ENCODE peak calls at places on chromosome 21, in nine cellular contexts. P is Caki2; A is SK-N-DZ; R is AG04450; X is progenitor cell of endocrine pancreas; G is breast epithelium; T is AG08396; U is activated T-cell treated with anti-CD3 and anti-CD28 coated beads, Interleukin-2, amount 50 U/mL, for 72 hours; N is HT1080. E is an unnamed sample.

GRCh38 chr21:42308914-42309752 is 6.1 kb downstream of the TFF3 start:
- DNase-seq in P (no peak), A (no peak), R (no peak), X (no peak), G (no peak), T (no peak), U (no peak), N (no peak), E (no peak)

GRCh38 chr21:16768096-16768495 is 744.7 kb upstream of the CXADR start:
- DNase-seq in P (no peak), A (no peak), R (no peak), X (no peak), G (no peak), T (no peak), U (no peak), N (no peak), E (no peak)

GRCh38 chr21:44018813-44019567 is 6.9 kb downstream of the TRAPPC10 start:
- DNase-seq in P (no peak), A (no peak), R (no peak), X (no peak), G (no peak), T (no peak), U (no peak), N (no peak), E (no peak)

GRCh38 chr21:35850029-35850428 is 210.3 kb downstream of the SETD4 start:
- DNase-seq in P (no peak), A (no peak), R (peak), X (no peak), G (no peak), T (peak), U (no peak), N (no peak), E (peak)

GRCh38 chr21:46634966-46635323 is 529 bp upstream of the PRMT2 start:
- DNase-seq in P (peak), A (peak), R (peak), X (no peak), G (no peak), T (peak), U (peak), N (peak), E (peak)

GRCh38 chr21:26845066-26845749 is at the start of gene ADAMTS1:
- DNase-seq in P (peak), A (peak), R (peak), X (peak), G (peak), T (peak), U (peak), N (no peak), E (peak)

GRCh38 chr21:34836103-34836932 is 167.5 kb downstream of the CLIC6 start:
- DNase-seq in P (peak), A (no peak), R (peak), X (no peak), G (no peak), T (peak), U (peak), N (peak), E (peak)

GRCh38 chr21:43933680-43934079 is 68.7 kb downstream of the AGPAT3 start:
- DNase-seq in P (no peak), A (no peak), R (no peak), X (no peak), G (no peak), T (no peak), U (no peak), N (no peak), E (no peak)

GRCh38 chr21:29873908-29874307 is 65.9 kb downstream of the GRIK1 start:
- DNase-seq in P (no peak), A (no peak), R (no peak), X (no peak), G (no peak), T (no peak), U (no peak), N (no peak), E (no peak)

GRCh38 chr21:37437376-37438080 is 71.0 kb downstream of the DYRK1A start:
- DNase-seq in P (no peak), A (no peak), R (no peak), X (no peak), G (no peak), T (no peak), U (no peak), N (no peak), E (no peak)

GRCh38 chr21:45788198-45788597 is 144.7 kb downstream of the PCBP3 start:
- DNase-seq in P (no peak), A (no peak), R (no peak), X (no peak), G (peak), T (no peak), U (no peak), N (no peak), E (peak)

GRCh38 chr21:32940079-32941014 is 85.4 kb upstream of the OLIG2 start:
- DNase-seq in P (peak), A (peak), R (peak), X (peak), G (no peak), T (peak), U (peak), N (no peak), E (peak)

GRCh38 chr21:44618504-44618903 is 6.6 kb downstream of the KRTAP10-8 start:
- DNase-seq in P (no peak), A (no peak), R (no peak), X (no peak), G (no peak), T (no peak), U (no peak), N (no peak), E (peak)

GRCh38 chr21:44800971-44801467 is 601 bp downstream of the UBE2G2 start:
- DNase-seq in P (peak), A (peak), R (no peak), X (no peak), G (no peak), T (peak), U (peak), N (peak), E (peak)

GRCh38 chr21:16678479-16678878 is 834.4 kb upstream of the CXADR start:
- DNase-seq in P (no peak), A (no peak), R (no peak), X (no peak), G (no peak), T (no peak), U (no peak), N (no peak), E (no peak)

GRCh38 chr21:41207401-41208388 is 39.7 kb downstream of the BACE2 start:
- DNase-seq in P (peak), A (no peak), R (peak), X (no peak), G (no peak), T (peak), U (no peak), N (peak), E (peak)